ENCODE peak calls at places on chromosomes 3 and 15, in five cellular contexts. One of them, this sample, is unnamed.

GRCh38 chr15:65305776-65306175 is 1.3 kb downstream of the RNU5B-1 start:
- DNase-seq in EL: peak
- DNase-seq in mesothelial cell of epicardium: no peak
- DNase-seq in central memory CD4-positive, alpha-beta T cell: no peak
- DNase-seq in NCI-H524: no peak
- DNase-seq in this sample: no peak

GRCh38 chr3:195876297-195877031 is 31.9 kb downstream of the TNK2 start:
- DNase-seq in NCI-H524: no peak
- DNase-seq in mesothelial cell of epicardium: no peak
- DNase-seq in EL: no peak
- DNase-seq in central memory CD4-positive, alpha-beta T cell: peak
- DNase-seq in this sample: peak

GRCh38 chr3:150385296-150386242 is 22.5 kb upstream of the TSC22D2 start:
- DNase-seq in EL: no peak
- DNase-seq in central memory CD4-positive, alpha-beta T cell: no peak
- DNase-seq in NCI-H524: no peak
- DNase-seq in mesothelial cell of epicardium: no peak
- DNase-seq in this sample: no peak

GRCh38 chr15:81333363-81333762 is 9.4 kb upstream of the STARD5 start:
- DNase-seq in EL: no peak
- DNase-seq in central memory CD4-positive, alpha-beta T cell: no peak
- DNase-seq in mesothelial cell of epicardium: no peak
- DNase-seq in NCI-H524: no peak
- DNase-seq in this sample: no peak

GRCh38 chr3:176699307-176699706 is 498.0 kb downstream of the TBL1XR1 start:
- DNase-seq in mesothelial cell of epicardium: no peak
- DNase-seq in central memory CD4-positive, alpha-beta T cell: no peak
- DNase-seq in NCI-H524: no peak
- DNase-seq in EL: no peak
- DNase-seq in this sample: no peak

GRCh38 chr3:178083906-178084823 is 452.1 kb upstream of the KCNMB2 start:
- DNase-seq in central memory CD4-positive, alpha-beta T cell: no peak
- DNase-seq in mesothelial cell of epicardium: no peak
- DNase-seq in NCI-H524: peak
- DNase-seq in EL: no peak
- DNase-seq in this sample: peak

GRCh38 chr3:194382196-194382891 is 12.8 kb upstream of the LRRC15 start:
- DNase-seq in EL: no peak
- DNase-seq in central memory CD4-positive, alpha-beta T cell: no peak
- DNase-seq in NCI-H524: no peak
- DNase-seq in mesothelial cell of epicardium: no peak
- DNase-seq in this sample: no peak

GRCh38 chr3:55750525-55750924 is 263.4 kb upstream of the WNT5A start:
- DNase-seq in central memory CD4-positive, alpha-beta T cell: no peak
- DNase-seq in EL: peak
- DNase-seq in mesothelial cell of epicardium: no peak
- DNase-seq in NCI-H524: no peak
- DNase-seq in this sample: peak

GRCh38 chr3:62159693-62160092 is 213.7 kb downstream of the FEZF2 start:
- DNase-seq in central memory CD4-positive, alpha-beta T cell: no peak
- DNase-seq in EL: no peak
- DNase-seq in mesothelial cell of epicardium: no peak
- DNase-seq in NCI-H524: no peak
- DNase-seq in this sample: no peak

GRCh38 chr15:56428821-56429458 is 36.0 kb downstream of the MNS1 start:
- DNase-seq in EL: peak
- DNase-seq in central memory CD4-positive, alpha-beta T cell: no peak
- DNase-seq in NCI-H524: peak
- DNase-seq in mesothelial cell of epicardium: no peak
- DNase-seq in this sample: peak

GRCh38 chr3:7546219-7546618 is 685.3 kb downstream of the GRM7 start:
- DNase-seq in mesothelial cell of epicardium: no peak
- DNase-seq in EL: no peak
- DNase-seq in central memory CD4-positive, alpha-beta T cell: no peak
- DNase-seq in NCI-H524: peak
- DNase-seq in this sample: no peak

GRCh38 chr15:78673917-78674444 is 33.0 kb upstream of the CHRNB4 start:
- DNase-seq in EL: no peak
- DNase-seq in central memory CD4-positive, alpha-beta T cell: no peak
- DNase-seq in NCI-H524: no peak
- DNase-seq in mesothelial cell of epicardium: no peak
- DNase-seq in this sample: no peak

GRCh38 chr15:93131485-93132075 is 42.6 kb upstream of the RGMA start:
- DNase-seq in central memory CD4-positive, alpha-beta T cell: no peak
- DNase-seq in mesothelial cell of epicardium: no peak
- DNase-seq in EL: no peak
- DNase-seq in NCI-H524: no peak
- DNase-seq in this sample: no peak

GRCh38 chr15:38254065-38254883 is 1.6 kb downstream of the SPRED1 start:
- DNase-seq in NCI-H524: peak
- DNase-seq in EL: peak
- DNase-seq in mesothelial cell of epicardium: no peak
- DNase-seq in central memory CD4-positive, alpha-beta T cell: peak
- DNase-seq in this sample: peak

GRCh38 chr3:42544492-42545283 is 37.1 kb downstream of the SEC22C start:
- DNase-seq in mesothelial cell of epicardium: no peak
- DNase-seq in central memory CD4-positive, alpha-beta T cell: no peak
- DNase-seq in NCI-H524: no peak
- DNase-seq in EL: peak
- DNase-seq in this sample: peak

GRCh38 chr3:25689226-25689625 is 24.5 kb upstream of the TOP2B start:
- DNase-seq in EL: peak
- DNase-seq in central memory CD4-positive, alpha-beta T cell: no peak
- DNase-seq in NCI-H524: no peak
- DNase-seq in mesothelial cell of epicardium: no peak
- DNase-seq in this sample: peak

GRCh38 chr3:2352134-2352762 is 253.6 kb downstream of the CNTN4 start:
- DNase-seq in EL: no peak
- DNase-seq in NCI-H524: no peak
- DNase-seq in central memory CD4-positive, alpha-beta T cell: no peak
- DNase-seq in mesothelial cell of epicardium: no peak
- DNase-seq in this sample: no peak

GRCh38 chr3:52529376-52530333 is 4.0 kb downstream of the NT5DC2 start:
- DNase-seq in mesothelial cell of epicardium: no peak
- DNase-seq in central memory CD4-positive, alpha-beta T cell: no peak
- DNase-seq in EL: no peak
- DNase-seq in NCI-H524: no peak
- DNase-seq in this sample: no peak

GRCh38 chr15:95287774-95288173 is 1042.7 kb upstream of the NR2F2 start:
- DNase-seq in NCI-H524: no peak
- DNase-seq in EL: no peak
- DNase-seq in mesothelial cell of epicardium: no peak
- DNase-seq in central memory CD4-positive, alpha-beta T cell: no peak
- DNase-seq in this sample: no peak

GRCh38 chr3:42655331-42655888 is 1.9 kb downstream of the ZBTB47 start:
- DNase-seq in central memory CD4-positive, alpha-beta T cell: no peak
- DNase-seq in EL: peak
- DNase-seq in NCI-H524: no peak
- DNase-seq in mesothelial cell of epicardium: no peak
- DNase-seq in this sample: no peak